ENCODE peak calls at places on chromosomes 13 and 19, in seven cellular contexts. B is dorsolateral prefrontal cortex, Z is neuronal stem cell, D is anterior cingulate cortex, Q is neural progenitor cell, W is left colon, F is G401. I is an unnamed sample.

GRCh38 chr19:35212241-35212640 is 16.3 kb downstream of the FAM187B start:
- DNase-seq in B (no peak), Z (no peak), D (no peak), Q (no peak), W (no peak), F (no peak), I (no peak)

GRCh38 chr13:112067121-112067741 is at the start of gene SOX1:
- DNase-seq in B (no peak), Z (no peak), D (no peak), Q (peak), W (no peak), F (no peak), I (no peak)

GRCh38 chr19:16024266-16025107 is 51.8 kb upstream of the TPM4 start:
- DNase-seq in B (no peak), Z (no peak), D (no peak), Q (no peak), W (no peak), F (peak), I (no peak)

GRCh38 chr19:50776131-50776530 is 5.9 kb downstream of the GPR32 start:
- DNase-seq in B (no peak), Z (no peak), D (no peak), Q (no peak), W (no peak), F (no peak), I (no peak)

GRCh38 chr13:26785845-26786630 is 25.5 kb upstream of the GPR12 start:
- DNase-seq in B (peak), Z (no peak), D (no peak), Q (peak), W (peak), F (peak), I (no peak)

GRCh38 chr13:72638059-72638815 is 89.2 kb downstream of the MZT1 start:
- DNase-seq in B (no peak), Z (no peak), D (no peak), Q (no peak), W (no peak), F (no peak), I (no peak)

GRCh38 chr13:99626461-99627082 is 125.3 kb downstream of the TM9SF2 start:
- DNase-seq in B (no peak), Z (no peak), D (no peak), Q (peak), W (no peak), F (peak), I (no peak)

GRCh38 chr13:67186985-67187569 is 43.1 kb downstream of the PCDH9 start:
- DNase-seq in B (no peak), Z (peak), D (no peak), Q (peak), W (no peak), F (no peak), I (no peak)

GRCh38 chr13:113511361-113511760 is 20.9 kb upstream of the DCUN1D2 start:
- DNase-seq in B (no peak), Z (no peak), D (no peak), Q (no peak), W (no peak), F (no peak), I (no peak)

GRCh38 chr19:47369923-47370625 is 21.0 kb downstream of the DHX34 start:
- DNase-seq in B (peak), Z (no peak), D (no peak), Q (no peak), W (no peak), F (no peak), I (peak)

GRCh38 chr13:33543089-33543459 is 257.5 kb upstream of the STARD13 start:
- DNase-seq in B (no peak), Z (no peak), D (no peak), Q (no peak), W (no peak), F (no peak), I (no peak)

GRCh38 chr19:10404888-10405808 is 1.8 kb upstream of the CDC37 start:
- DNase-seq in B (no peak), Z (no peak), D (no peak), Q (peak), W (no peak), F (peak), I (no peak)

GRCh38 chr13:113879506-113880360 is 15.9 kb upstream of the GAS6 start:
- DNase-seq in B (no peak), Z (no peak), D (no peak), Q (no peak), W (no peak), F (peak), I (no peak)

GRCh38 chr13:25806304-25806974 is 245.4 kb downstream of the SHISA2 start:
- DNase-seq in B (no peak), Z (no peak), D (no peak), Q (no peak), W (no peak), F (no peak), I (no peak)

GRCh38 chr19:29113838-29114237 is 99.1 kb downstream of the UQCRFS1 start:
- DNase-seq in B (no peak), Z (no peak), D (no peak), Q (no peak), W (no peak), F (no peak), I (no peak)

GRCh38 chr13:31476753-31477152 is 262.6 kb upstream of the RXFP2 start:
- DNase-seq in B (no peak), Z (no peak), D (no peak), Q (no peak), W (no peak), F (no peak), I (no peak)

GRCh38 chr19:51018745-51019543 is 565 bp downstream of the KLK10 start:
- DNase-seq in B (no peak), Z (no peak), D (no peak), Q (no peak), W (no peak), F (peak), I (no peak)

GRCh38 chr13:52891685-52892084 is 43.2 kb upstream of the PCDH8 start:
- DNase-seq in B (no peak), Z (no peak), D (no peak), Q (no peak), W (no peak), F (no peak), I (no peak)

GRCh38 chr13:38941353-38941945 is 49.2 kb downstream of the STOML3 start:
- DNase-seq in B (no peak), Z (no peak), D (no peak), Q (no peak), W (no peak), F (no peak), I (no peak)

GRCh38 chr13:21435231-21435630 is 23.9 kb downstream of the ZDHHC20 start:
- DNase-seq in B (no peak), Z (no peak), D (no peak), Q (no peak), W (no peak), F (no peak), I (no peak)

GRCh38 chr19:55581145-55581827 is 638 bp upstream of the ZNF579 start:
- DNase-seq in B (no peak), Z (no peak), D (no peak), Q (peak), W (no peak), F (no peak), I (no peak)

I was measured in head of caudate nucleus.